ENCODE peak calls at places on chromosomes 16 and 17, in five cellular contexts. T is testis, S is RWPE1, Q is dorsolateral prefrontal cortex, C is upper lobe of right lung. X is an unnamed sample.

GRCh38 chr17:28105501-28105900 is 63.0 kb downstream of the NLK start:
- DNase-seq in T (no peak), S (no peak), Q (no peak), C (no peak), X (no peak)

GRCh38 chr16:3520861-3521260 is 20.1 kb downstream of the CLUAP1 start:
- DNase-seq in T (no peak), S (no peak), Q (no peak), C (no peak), X (no peak)

GRCh38 chr16:74936902-74937560 is 47.9 kb downstream of the WDR59 start:
- DNase-seq in T (no peak), S (no peak), Q (no peak), C (no peak), X (no peak)

GRCh38 chr17:60679287-60679686 is 1.6 kb downstream of the BCAS3 start:
- DNase-seq in T (no peak), S (no peak), Q (no peak), C (no peak), X (no peak)

GRCh38 chr17:27976331-27976730 is 66.1 kb upstream of the NLK start:
- DNase-seq in T (no peak), S (no peak), Q (no peak), C (no peak), X (no peak)

GRCh38 chr16:53534206-53534605 is 31.2 kb upstream of the AKTIP start:
- DNase-seq in T (no peak), S (no peak), Q (no peak), C (no peak), X (no peak)

GRCh38 chr17:56771563-56771962 is 62.2 kb downstream of the C17orf67 start:
- DNase-seq in T (no peak), S (no peak), Q (no peak), C (no peak), X (no peak)

GRCh38 chr16:85303354-85303883 is 191.1 kb upstream of the CIBAR2 start:
- DNase-seq in T (peak), S (peak), Q (peak), C (peak), X (no peak)

GRCh38 chr16:2467301-2468141 is 3.6 kb upstream of the NTN3 start:
- DNase-seq in T (peak), S (peak), Q (peak), C (peak), X (no peak)

GRCh38 chr16:13245713-13246377 is 344.4 kb downstream of the SHISA9 start:
- DNase-seq in T (no peak), S (no peak), Q (no peak), C (no peak), X (no peak)

GRCh38 chr17:29112780-29113295 is 67.4 kb downstream of the MYO18A start:
- DNase-seq in T (no peak), S (no peak), Q (no peak), C (no peak), X (no peak)

GRCh38 chr17:7018331-7018964 is 4.4 kb upstream of the BCL6B start:
- DNase-seq in T (peak), S (no peak), Q (no peak), C (no peak), X (peak)

GRCh38 chr17:20174588-20175265 is 165.6 kb downstream of the SPECC1 start:
- DNase-seq in T (no peak), S (peak), Q (no peak), C (no peak), X (no peak)

GRCh38 chr17:17026163-17026562 is 16.1 kb upstream of the MPRIP start:
- DNase-seq in T (no peak), S (no peak), Q (no peak), C (peak), X (no peak)

GRCh38 chr17:51813166-51813783 is 345.2 kb downstream of the CA10 start:
- DNase-seq in T (no peak), S (no peak), Q (no peak), C (no peak), X (no peak)

GRCh38 chr17:64183815-64184397 is 54.0 kb upstream of the ERN1 start:
- DNase-seq in T (no peak), S (no peak), Q (no peak), C (no peak), X (no peak)

GRCh38 chr16:10122546-10122945 is 59.7 kb downstream of the GRIN2A start:
- DNase-seq in T (peak), S (peak), Q (no peak), C (no peak), X (no peak)

GRCh38 chr17:73902416-73903181 is 258.4 kb upstream of the SDK2 start:
- DNase-seq in T (no peak), S (no peak), Q (no peak), C (no peak), X (no peak)

GRCh38 chr17:74125160-74125559 is 78.3 kb upstream of the RPL38 start:
- DNase-seq in T (no peak), S (no peak), Q (no peak), C (peak), X (no peak)

GRCh38 chr17:61385091-61385868 is 14.4 kb upstream of the TBX2 start:
- DNase-seq in T (no peak), S (no peak), Q (no peak), C (no peak), X (no peak)

GRCh38 chr17:21020622-21021021 is 22.2 kb downstream of the USP22 start:
- DNase-seq in T (no peak), S (no peak), Q (no peak), C (peak), X (no peak)

GRCh38 chr17:2016494-2016893 is 8.6 kb downstream of the RTN4RL1 start:
- DNase-seq in T (no peak), S (no peak), Q (no peak), C (no peak), X (no peak)

GRCh38 chr17:82536220-82537201 is 17.0 kb downstream of the FOXK2 start:
- DNase-seq in T (peak), S (no peak), Q (no peak), C (no peak), X (no peak)

GRCh38 chr17:61139219-61139618 is 260.4 kb upstream of the TBX2 start:
- DNase-seq in T (no peak), S (no peak), Q (no peak), C (no peak), X (no peak)

GRCh38 chr16:67115649-67116048 is 5.9 kb downstream of the PHAF1 start:
- DNase-seq in T (no peak), S (peak), Q (no peak), C (no peak), X (peak)

GRCh38 chr17:77394540-77395295 is 253.9 kb downstream of the SEC14L1 start:
- DNase-seq in T (peak), S (no peak), Q (no peak), C (no peak), X (no peak)

GRCh38 chr16:57801856-57802634 is at the start of gene KIFC3:
- DNase-seq in T (peak), S (peak), Q (peak), C (peak), X (peak)

GRCh38 chr17:68497885-68498319 is 14.3 kb upstream of the PRKAR1A start:
- DNase-seq in T (no peak), S (no peak), Q (no peak), C (no peak), X (no peak)

GRCh38 chr16:4409081-4409932 is 7.1 kb downstream of the CORO7 start:
- DNase-seq in T (no peak), S (peak), Q (no peak), C (no peak), X (no peak)

GRCh38 chr16:28264656-28265055 is 27.7 kb upstream of the SBK1 start:
- DNase-seq in T (peak), S (peak), Q (peak), C (no peak), X (no peak)

GRCh38 chr17:28482551-28483199 is 9.2 kb downstream of the SLC13A2 start:
- DNase-seq in T (no peak), S (no peak), Q (no peak), C (no peak), X (no peak)

GRCh38 chr17:45852535-45853297 is 8.0 kb downstream of the SPPL2C start:
- DNase-seq in T (peak), S (peak), Q (peak), C (peak), X (no peak)

GRCh38 chr17:46811978-46812583 is 6.4 kb downstream of the WNT3 start:
- DNase-seq in T (no peak), S (peak), Q (no peak), C (no peak), X (no peak)

GRCh38 chr16:3095869-3096268 is 3.2 kb downstream of the ZSCAN10 start:
- DNase-seq in T (no peak), S (no peak), Q (no peak), C (no peak), X (no peak)

GRCh38 chr16:9165601-9166220 is 74.3 kb downstream of the HAPSTR1 start:
- DNase-seq in T (no peak), S (no peak), Q (no peak), C (no peak), X (no peak)

GRCh38 chr17:45438931-45439610 is 6.4 kb upstream of the ARHGAP27 start:
- DNase-seq in T (no peak), S (no peak), Q (no peak), C (peak), X (no peak)

GRCh38 chr17:67435122-67435521 is 58.0 kb downstream of the PITPNC1 start:
- DNase-seq in T (no peak), S (no peak), Q (no peak), C (no peak), X (no peak)

GRCh38 chr17:67431210-67432015 is 54.3 kb downstream of the PITPNC1 start:
- DNase-seq in T (no peak), S (peak), Q (no peak), C (no peak), X (no peak)

GRCh38 chr17:67438669-67439068 is 61.6 kb downstream of the PITPNC1 start:
- DNase-seq in T (no peak), S (no peak), Q (no peak), C (no peak), X (no peak)

GRCh38 chr17:67433248-67433924 is 56.3 kb downstream of the PITPNC1 start:
- DNase-seq in T (no peak), S (no peak), Q (no peak), C (no peak), X (no peak)

DNA sequence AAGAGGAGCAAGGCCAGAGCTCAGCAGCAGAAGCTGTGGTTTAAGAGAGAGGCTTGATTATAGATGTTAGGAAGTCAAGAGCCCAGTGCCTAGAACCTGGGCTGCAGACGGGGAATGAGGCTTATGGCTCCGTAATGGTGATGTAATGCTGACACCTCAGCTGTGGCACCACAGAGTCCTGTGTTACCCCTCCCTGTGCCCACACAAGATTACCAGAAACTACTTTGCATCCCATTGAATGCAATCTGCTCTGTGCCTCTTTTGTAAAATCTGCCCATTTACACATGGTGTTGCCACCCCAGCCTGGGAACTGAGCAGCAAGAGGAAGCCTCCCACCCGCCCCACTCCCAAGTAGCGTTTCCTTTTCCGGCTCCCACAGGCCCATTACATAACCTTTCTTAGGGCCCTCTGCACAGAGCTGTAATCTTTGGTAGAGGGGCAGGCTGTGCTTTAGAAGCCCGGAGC is 57.0 kb downstream of the PITPNC1 start:
- DNase-seq in T (no peak), S (no peak), Q (no peak), C (peak), X (no peak)
- H3K27ac ChIP-seq in T (no peak), S (no peak), Q (no peak), C (peak), X (no peak)

GRCh38 chr16:31537362-31537921 is 9.7 kb downstream of the AHSP start:
- DNase-seq in T (peak), S (no peak), Q (no peak), C (peak), X (no peak)
- TF ChIP-seq CTCF in T (no peak), S (no peak), Q (no peak), C (no peak), X (no peak)

GRCh38 chr17:888998-889401 is 90.6 kb downstream of the NXN start:
- DNase-seq in T (no peak), S (no peak), Q (no peak), C (no peak), X (no peak)
- H3K27ac ChIP-seq in T (no peak), S (peak), Q (no peak), C (no peak), X (no peak)

DNA sequence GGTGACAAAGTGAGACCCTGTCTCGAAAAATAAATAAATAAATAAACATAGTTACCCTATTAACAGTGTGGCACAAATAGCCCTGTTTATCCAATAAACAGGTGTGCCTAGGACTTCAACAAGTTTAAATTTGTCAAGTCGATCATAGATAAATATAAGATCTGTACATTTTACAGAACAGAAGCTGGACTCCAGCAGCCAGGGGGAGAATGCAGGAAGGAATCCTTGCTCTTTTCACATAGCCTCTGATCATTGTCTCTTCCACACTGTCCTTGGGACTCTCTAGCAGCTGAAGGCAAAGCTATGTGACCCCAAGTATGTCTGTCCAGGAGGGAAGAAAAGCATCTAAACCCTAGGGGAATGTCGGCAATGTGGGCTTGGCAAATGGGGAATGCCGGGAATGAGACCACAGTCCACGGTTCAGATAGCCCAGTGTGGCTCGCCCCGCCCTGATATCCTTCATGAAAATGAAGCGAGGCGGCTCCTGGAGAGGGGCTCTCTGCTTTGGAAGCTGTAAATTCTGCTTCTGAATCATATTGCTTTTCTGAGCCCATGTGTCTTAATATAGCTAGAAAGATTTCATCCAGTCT is 24.8 kb upstream of the GRB2 start:
- DNase-seq in T (peak), S (no peak), Q (no peak), C (no peak), X (no peak)
- TF ChIP-seq CTCF in T (no peak), S (no peak), Q (no peak), C (no peak), X (no peak)

GRCh38 chr16:25298165-25298872 is 40.7 kb upstream of the ZKSCAN2 start:
- DNase-seq in T (no peak), S (no peak), Q (no peak), C (no peak), X (no peak)

GRCh38 chr16:25291580-25291979 is 33.9 kb upstream of the ZKSCAN2 start:
- DNase-seq in T (no peak), S (no peak), Q (no peak), C (no peak), X (no peak)

GRCh38 chr16:25299792-25300590 is 42.3 kb upstream of the ZKSCAN2 start:
- DNase-seq in T (no peak), S (no peak), Q (no peak), C (no peak), X (no peak)

GRCh38 chr16:25297151-25297787 is 39.6 kb upstream of the ZKSCAN2 start:
- DNase-seq in T (no peak), S (no peak), Q (no peak), C (no peak), X (no peak)
- H3K27ac ChIP-seq in T (no peak), S (no peak), Q (no peak), C (no peak), X (no peak)

GRCh38 chr16:89244754-89245153 is 27.3 kb downstream of the ZNF778 start:
- DNase-seq in T (no peak), S (no peak), Q (no peak), C (peak), X (no peak)

GRCh38 chr16:89246383-89246902 is 28.9 kb downstream of the ZNF778 start:
- DNase-seq in T (no peak), S (no peak), Q (no peak), C (no peak), X (no peak)

GRCh38 chr16:89248196-89249005 is 30.9 kb downstream of the ZNF778 start:
- DNase-seq in T (peak), S (no peak), Q (no peak), C (no peak), X (no peak)

GRCh38 chr16:89243664-89244063 is 26.2 kb downstream of the ZNF778 start:
- DNase-seq in T (no peak), S (no peak), Q (no peak), C (no peak), X (no peak)

DNA sequence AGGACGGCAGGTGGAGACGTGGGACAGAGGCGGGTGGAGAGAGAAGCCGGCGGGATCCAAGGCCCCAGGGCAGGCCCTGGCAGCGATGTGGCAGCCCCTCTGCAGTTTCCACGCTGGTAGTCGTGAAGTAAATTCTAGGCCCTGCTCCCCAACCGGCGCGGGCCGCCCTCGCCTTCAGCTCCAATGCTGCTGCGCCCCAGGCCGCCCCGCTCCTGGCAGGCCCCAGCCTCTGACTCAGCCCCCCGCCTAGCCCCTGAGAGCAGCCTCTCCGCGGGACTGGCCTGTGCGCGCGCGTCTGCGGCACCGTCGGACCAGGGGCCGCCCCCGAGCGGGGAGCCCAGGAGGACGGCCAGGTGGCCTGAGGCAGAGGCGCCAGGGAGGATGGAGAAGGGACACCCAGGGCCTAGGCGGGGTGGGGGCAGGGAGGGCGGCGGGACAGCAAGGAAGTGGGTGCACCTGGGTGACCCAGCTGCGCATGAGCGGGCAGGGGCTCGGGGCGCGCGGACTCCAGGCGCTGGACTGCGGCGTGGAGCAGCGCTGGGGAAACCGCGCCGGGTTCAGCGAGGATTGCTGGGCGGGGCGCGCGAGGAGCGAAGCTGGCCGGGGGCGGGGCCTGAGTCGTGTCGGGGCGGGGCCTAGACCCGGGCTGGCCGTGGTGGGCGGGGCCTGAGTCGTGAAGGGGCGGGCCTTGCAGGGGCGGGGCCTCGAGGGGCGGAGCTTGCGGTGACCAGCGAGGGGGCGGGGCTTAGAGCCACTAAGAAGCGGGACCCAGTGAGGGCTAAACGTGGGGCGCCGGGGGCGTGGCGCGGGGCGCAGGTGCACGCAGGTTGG is 29.6 kb downstream of the ZNF778 start:
- DNase-seq in T (peak), S (peak), Q (peak), C (peak), X (peak)
- TF ChIP-seq CTCF in T (no peak), S (no peak), Q (no peak), C (no peak), X (no peak)

GRCh38 chr16:87086156-87086555 is 231.0 kb downstream of the C16orf95 start:
- DNase-seq in T (no peak), S (no peak), Q (no peak), C (no peak), X (peak)
- H3K27ac ChIP-seq in T (no peak), S (no peak), Q (no peak), C (no peak), X (no peak)

DNA sequence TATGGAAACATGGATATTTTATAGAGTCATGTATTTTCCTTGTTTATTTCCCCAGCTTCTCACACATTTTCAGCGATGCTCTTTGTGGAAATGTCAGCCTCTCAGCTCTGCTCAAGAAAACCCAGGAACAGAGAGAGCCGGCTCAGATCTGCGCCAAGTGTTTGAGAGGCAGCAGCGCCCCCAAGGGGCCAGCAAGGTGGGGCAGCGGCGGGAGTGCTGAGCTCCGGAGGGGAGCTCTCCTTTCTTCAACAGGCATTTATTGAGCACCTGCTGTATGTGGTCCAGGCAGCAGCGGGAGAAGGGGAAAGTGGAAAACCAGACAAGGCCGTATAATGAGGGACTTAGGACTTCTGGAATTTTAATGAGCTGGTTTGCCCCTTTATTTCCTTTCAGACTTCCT is 421.1 kb upstream of the C16orf82 start:
- DNase-seq in T (peak), S (no peak), Q (peak), C (no peak), X (no peak)
- TF ChIP-seq CTCF in T (no peak), S (no peak), Q (peak), C (peak), X (no peak)